ENCODE peak calls at places on chromosome 9, in seven cellular contexts. I is neural progenitor cell, V is IMR-90, Y is H1, G is GM23338, C is astrocyte, M is HCT116. L is an unnamed sample. For H4K20me1, the result is how much of the 10 kb centered on the place peaks cover.

GRCh38 chr9:92706218-92706940 is 36.4 kb upstream of the IPPK start:
- DNase-seq in I (peak), M (peak), V (no peak), G (peak), Y (no peak), C (no peak), L (no peak)

GRCh38 chr9:110031511-110032173 is 176.3 kb downstream of the C9orf152 start:
- DNase-seq in C (peak), G (no peak), M (no peak), Y (no peak), I (no peak), V (peak), L (peak)

GRCh38 chr9:137396227-137396626 is 26.7 kb downstream of the EXD3 start:
- DNase-seq in C (peak), M (no peak), G (no peak), V (peak), Y (no peak), I (peak), L (peak)

GRCh38 chr9:89864731-89865130 is 259.9 kb downstream of the GADD45G start:
- DNase-seq in V (no peak), M (no peak), Y (no peak), I (no peak), G (no peak), C (no peak), L (no peak)

GRCh38 chr9:124428751-124429529 is 13.7 kb upstream of the PSMB7 start:
- DNase-seq in I (no peak), C (no peak), M (no peak), V (no peak), G (no peak), Y (no peak), L (no peak)

GRCh38 chr9:131289301-131290038 is at the start of gene PLPP7:
- DNase-seq in M (no peak), C (peak), Y (no peak), V (peak), G (peak), I (peak), L (peak)

GRCh38 chr9:79008916-79009315 is 562.8 kb upstream of the TLE4 start:
- DNase-seq in V (no peak), G (no peak), M (no peak), Y (no peak), C (peak), I (no peak), L (no peak)

GRCh38 chr9:86282979-86283535 is 719 bp upstream of the ISCA1 start:
- DNase-seq in C (peak), I (no peak), G (no peak), Y (no peak), M (no peak), V (peak), L (peak)

GRCh38 chr9:89739531-89740315 is 134.9 kb downstream of the GADD45G start:
- DNase-seq in I (no peak), M (no peak), V (no peak), C (no peak), Y (no peak), G (no peak), L (no peak)

GRCh38 chr9:87107072-87107471 is 159.8 kb upstream of the GAS1 start:
- DNase-seq in C (no peak), M (no peak), V (peak), Y (peak), I (peak), G (peak), L (no peak)

GRCh38 chr9:70374962-70375618 is 39.4 kb downstream of the KLF9 start:
- DNase-seq in M (no peak), C (no peak), G (no peak), I (no peak), V (no peak), Y (no peak), L (no peak)

DNA sequence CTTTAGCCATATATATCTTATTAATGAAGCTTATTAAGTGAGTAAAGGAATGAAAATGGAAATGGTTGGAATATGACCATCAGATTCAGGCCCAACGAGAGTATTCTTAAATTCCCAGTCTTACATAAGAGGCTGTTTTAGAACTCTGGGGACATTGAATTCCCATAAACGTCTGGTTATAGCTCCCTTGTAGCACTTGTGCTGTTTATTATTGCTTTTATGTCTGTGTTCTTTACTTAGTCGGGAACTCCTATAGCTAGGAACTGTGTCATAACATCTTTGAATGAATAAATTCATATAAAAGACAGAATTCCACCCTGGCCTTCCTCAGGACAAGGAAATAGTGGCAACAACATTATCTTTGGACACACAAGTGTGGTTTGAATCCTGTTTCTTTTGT is 58.4 kb downstream of the SH3GL2 start:
- DNase-seq in V (no peak), C (no peak), I (no peak), Y (no peak), G (no peak), M (no peak), L (no peak)
- H4K20me1 ChIP-seq in V (under half), C (under half), I (under half), Y (under half), G (under half), M (under half), L (under half)

GRCh38 chr9:129722913-129723312 is 29.9 kb downstream of the PTGES start:
- DNase-seq in C (no peak), I (no peak), G (no peak), M (no peak), Y (no peak), V (no peak), L (no peak)

GRCh38 chr9:129725841-129726251 is 27.0 kb downstream of the PTGES start:
- DNase-seq in I (no peak), M (no peak), Y (no peak), C (no peak), G (no peak), V (peak), L (no peak)

GRCh38 chr9:129724456-129725190 is 28.2 kb downstream of the PTGES start:
- DNase-seq in C (no peak), Y (no peak), V (no peak), G (no peak), I (no peak), M (no peak), L (no peak)

GRCh38 chr9:129728744-129729143 is 24.1 kb downstream of the PTGES start:
- DNase-seq in I (no peak), V (no peak), G (no peak), C (no peak), M (no peak), Y (no peak), L (no peak)

GRCh38 chr9:129726322-129727160 is 26.3 kb downstream of the PTGES start:
- DNase-seq in V (peak), I (peak), Y (peak), G (peak), C (peak), M (peak), L (peak)
- H3K4me2 ChIP-seq in V (peak), I (peak), Y (no peak), G (no peak), C (peak), M (peak), L (peak)

GRCh38 chr9:134383148-134383547 is 56.9 kb downstream of the RXRA start:
- DNase-seq in G (no peak), C (no peak), V (no peak), Y (no peak), I (no peak), M (no peak), L (no peak)
- H4K20me1 ChIP-seq in G (under half), C (half or more), V (half or more), Y (under half), I (half or more), M (under half), L (under half)

GRCh38 chr9:116450378-116451139 is 236.5 kb upstream of the TRIM32 start:
- DNase-seq in V (peak), I (no peak), Y (no peak), C (peak), G (no peak), M (no peak), L (peak)

GRCh38 chr9:116452227-116452626 is 234.9 kb upstream of the TRIM32 start:
- DNase-seq in C (no peak), G (no peak), I (no peak), Y (no peak), V (no peak), M (no peak), L (no peak)

GRCh38 chr9:116451500-116451899 is 235.6 kb upstream of the TRIM32 start:
- DNase-seq in I (no peak), Y (no peak), C (no peak), V (no peak), G (no peak), M (no peak), L (no peak)

GRCh38 chr9:116447914-116448313 is 239.2 kb upstream of the TRIM32 start:
- DNase-seq in C (no peak), G (no peak), I (no peak), Y (no peak), V (no peak), M (no peak), L (peak)

GRCh38 chr9:116448463-116448862 is 238.6 kb upstream of the TRIM32 start:
- DNase-seq in G (no peak), C (no peak), I (no peak), M (no peak), Y (no peak), V (no peak), L (no peak)
- H3K4me2 ChIP-seq in G (no peak), C (no peak), I (no peak), M (no peak), Y (no peak), V (no peak), L (no peak)

DNA sequence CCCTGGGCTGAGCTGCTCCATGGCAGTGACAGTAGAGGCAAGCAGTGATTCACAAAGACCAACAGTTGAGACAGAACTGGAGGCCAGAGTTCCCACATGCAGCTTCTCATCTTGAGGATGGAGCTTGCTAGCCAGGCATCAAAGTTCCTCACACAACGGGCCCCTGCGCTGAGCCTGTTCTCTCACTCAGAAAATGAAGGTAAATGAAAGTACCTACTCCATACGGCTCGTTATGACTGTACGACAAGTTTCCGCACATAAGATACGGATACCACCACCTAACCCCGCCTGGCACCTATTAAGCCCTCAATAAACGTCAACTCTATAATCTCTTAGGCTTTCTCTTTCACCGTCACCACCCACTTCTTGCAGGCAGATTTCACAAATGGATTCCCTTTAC is 12.9 kb downstream of the NOL6 start:
- DNase-seq in C (no peak), I (no peak), V (no peak), G (no peak), M (no peak), Y (no peak), L (no peak)
- H4K20me1 ChIP-seq in C (half or more), I (under half), V (under half), G (under half), M (under half), Y (under half), L (under half)

GRCh38 chr9:132381966-132382541 is 24.6 kb downstream of the TTF1 start:
- DNase-seq in I (no peak), M (no peak), Y (no peak), V (no peak), C (no peak), G (no peak), L (no peak)
- H3K4me2 ChIP-seq in I (no peak), M (no peak), Y (no peak), V (no peak), C (no peak), G (no peak), L (no peak)

DNA sequence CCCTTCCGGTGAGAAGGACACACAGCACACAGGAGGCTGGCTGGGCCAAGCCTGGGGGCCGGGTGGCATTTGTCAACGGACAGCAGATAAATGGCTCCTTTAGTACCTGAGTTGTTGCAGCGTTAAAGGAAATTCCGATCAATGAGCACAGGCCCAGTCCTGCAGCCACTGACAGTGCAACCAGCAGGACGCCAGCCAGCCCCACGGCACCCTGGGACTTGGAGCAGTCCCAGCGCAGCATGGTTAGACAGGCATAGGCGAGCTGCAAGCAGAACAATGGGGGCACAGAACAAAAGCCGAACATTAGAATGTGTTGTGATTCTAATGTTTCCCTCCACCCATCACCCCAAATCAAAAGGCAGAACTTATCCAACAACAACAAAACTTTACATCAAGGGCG is 39.3 kb downstream of the PTCH1 start:
- DNase-seq in Y (no peak), I (peak), C (no peak), G (no peak), M (no peak), V (no peak), L (no peak)
- H4K20me1 ChIP-seq in Y (under half), I (half or more), C (under half), G (under half), M (under half), V (under half), L (under half)